ENCODE peak calls at places on chromosome 9, in ten cellular contexts. Q is aorta; N is ovary; C is sigmoid colon; E is neural progenitor cell; Z is psoas muscle; S is left lung; O is CD4-positive, CD25-positive, alpha-beta regulatory T cell; H is fibroblast of lung; Y is upper lobe of right lung. W is an unnamed sample. For H3K9me3, the result is how much of the 10 kb centered on the place peaks cover.

GRCh38 chr9:120856700-120857099 is 14.0 kb upstream of the PSMD5 start:
- DNase-seq in C (no peak), Y (no peak), O (no peak), S (peak), Q (no peak), N (no peak), H (no peak), Z (no peak), E (no peak), W (peak)

GRCh38 chr9:642014-642413 is 199.5 kb upstream of the DMRT1 start:
- DNase-seq in Z (no peak), C (no peak), H (no peak), E (peak), Y (no peak), O (no peak), Q (no peak), N (no peak), S (no peak), W (no peak)

GRCh38 chr9:125343518-125344284 is 82.1 kb downstream of the GAPVD1 start:
- DNase-seq in Z (no peak), N (no peak), S (no peak), O (no peak), E (peak), H (peak), C (no peak), Q (no peak), Y (no peak), W (no peak)

GRCh38 chr9:37676411-37676830 is 25.7 kb downstream of the FRMPD1 start:
- DNase-seq in S (no peak), H (no peak), E (peak), Y (no peak), O (no peak), Z (peak), C (no peak), Q (no peak), N (no peak), W (no peak)

GRCh38 chr9:80881946-80882345 is 807.4 kb downstream of the TLE1 start:
- DNase-seq in O (no peak), E (peak), N (no peak), Y (no peak), S (no peak), Z (no peak), C (no peak), H (no peak), Q (no peak), W (no peak)

GRCh38 chr9:92740446-92740961 is 24.1 kb downstream of the BICD2 start:
- DNase-seq in C (no peak), N (no peak), E (no peak), O (no peak), S (peak), Z (no peak), Q (peak), H (no peak), Y (peak), W (no peak)

GRCh38 chr9:82599550-82599949 is 463.4 kb downstream of the RASEF start:
- DNase-seq in Q (no peak), H (no peak), O (no peak), S (no peak), Y (no peak), N (no peak), C (no peak), E (no peak), Z (no peak), W (no peak)

GRCh38 chr9:116349684-116350083 is 196.1 kb downstream of the PAPPA start:
- DNase-seq in E (no peak), H (no peak), N (no peak), S (no peak), O (no peak), C (no peak), Y (no peak), Q (no peak), Z (no peak), W (no peak)

GRCh38 chr9:34328500-34328982 is 527 bp downstream of the KIF24 start:
- DNase-seq in C (no peak), O (no peak), N (no peak), S (no peak), E (peak), H (no peak), Y (no peak), Z (no peak), Q (no peak), W (no peak)

DNA sequence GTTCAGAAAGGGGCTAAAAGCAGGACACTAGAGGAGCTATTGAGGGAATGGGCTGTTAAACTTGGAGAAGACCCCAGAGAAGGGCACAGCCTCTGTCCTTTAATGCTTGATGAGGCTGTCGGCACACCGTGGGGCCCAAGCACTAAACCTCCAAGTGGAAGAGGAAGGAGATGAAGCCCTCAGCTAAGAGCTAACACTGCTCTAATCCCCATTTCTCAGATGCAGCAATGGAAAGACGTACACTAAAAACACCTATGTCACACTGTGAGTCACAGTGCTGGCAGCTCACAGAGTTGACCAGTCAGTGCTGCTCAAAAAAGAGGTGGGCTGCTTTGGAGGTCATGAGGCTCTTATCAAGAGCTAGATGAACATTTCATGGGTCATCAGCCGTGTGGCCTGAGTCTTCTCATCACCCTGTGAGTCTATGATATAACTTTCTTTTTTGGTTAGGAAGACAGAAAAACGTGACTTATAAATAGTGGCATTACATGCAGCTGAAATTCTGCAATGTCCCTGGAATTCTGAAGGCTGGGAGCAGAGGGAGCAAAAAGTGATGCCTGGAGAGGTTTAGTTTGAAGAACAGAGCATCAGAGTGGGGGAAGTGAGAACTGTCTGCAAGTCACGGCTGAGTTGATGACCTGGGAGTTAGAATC is 21.5 kb downstream of the TNFSF8 start:
- DNase-seq in E (no peak), Y (no peak), Z (no peak), N (no peak), H (peak), S (no peak), C (no peak), O (peak), Q (no peak), W (no peak)
- H3K27ac ChIP-seq in E (no peak), Y (no peak), Z (no peak), N (no peak), H (no peak), S (peak), C (no peak), O (peak), Q (no peak), W (no peak)

GRCh38 chr9:135916998-135917397 is 9.7 kb upstream of the CAMSAP1 start:
- DNase-seq in C (no peak), S (no peak), Q (no peak), E (no peak), H (no peak), O (no peak), N (no peak), Z (no peak), Y (no peak), W (no peak)
- H3K9me3 ChIP-seq in C (under half), S (under half), Q (under half), E (under half), H (under half), O (under half), N (under half), Z (under half), Y (under half), W (under half)

GRCh38 chr9:17332129-17332528 is 197.3 kb downstream of the CNTLN start:
- DNase-seq in Y (no peak), E (no peak), O (no peak), Q (no peak), Z (no peak), C (no peak), N (no peak), H (no peak), S (no peak), W (no peak)
- H3K27ac ChIP-seq in Y (no peak), E (no peak), O (no peak), Q (no peak), Z (no peak), C (no peak), N (no peak), H (no peak), S (no peak), W (no peak)

GRCh38 chr9:6793203-6793602 is 35.4 kb downstream of the KDM4C start:
- DNase-seq in E (no peak), H (no peak), Q (no peak), O (no peak), Z (no peak), Y (no peak), N (no peak), C (no peak), S (no peak), W (no peak)

GRCh38 chr9:6794936-6795335 is 37.2 kb downstream of the KDM4C start:
- DNase-seq in O (no peak), Q (no peak), H (no peak), Z (no peak), C (peak), N (no peak), S (no peak), Y (no peak), E (no peak), W (no peak)
- H3K9me3 ChIP-seq in O (under half), Q (under half), H (under half), Z (under half), C (under half), N (under half), S (under half), Y (under half), E (under half), W (under half)

GRCh38 chr9:96069821-96070220 is 194.3 kb downstream of the ERCC6L2 start:
- DNase-seq in Y (no peak), Z (no peak), E (no peak), C (no peak), H (no peak), S (no peak), Q (no peak), N (no peak), O (no peak), W (no peak)

GRCh38 chr9:96068511-96068910 is 193.0 kb downstream of the ERCC6L2 start:
- DNase-seq in Y (no peak), Q (no peak), E (no peak), H (no peak), S (no peak), N (peak), C (no peak), Z (no peak), O (no peak), W (no peak)

GRCh38 chr9:96067004-96067403 is 191.5 kb downstream of the ERCC6L2 start:
- DNase-seq in Z (no peak), E (no peak), C (no peak), O (no peak), Y (no peak), S (no peak), Q (no peak), H (no peak), N (no peak), W (no peak)

GRCh38 chr9:96065482-96066251 is 190.2 kb downstream of the ERCC6L2 start:
- DNase-seq in S (no peak), E (no peak), H (no peak), O (no peak), N (no peak), Y (no peak), Z (no peak), Q (no peak), C (no peak), W (no peak)

GRCh38 chr9:96067551-96068076 is 192.1 kb downstream of the ERCC6L2 start:
- DNase-seq in E (no peak), O (no peak), S (no peak), N (no peak), Q (no peak), H (no peak), Y (no peak), Z (no peak), C (no peak), W (no peak)
- H3K27ac ChIP-seq in E (no peak), O (no peak), S (no peak), N (no peak), Q (no peak), H (no peak), Y (no peak), Z (no peak), C (no peak), W (no peak)

DNA sequence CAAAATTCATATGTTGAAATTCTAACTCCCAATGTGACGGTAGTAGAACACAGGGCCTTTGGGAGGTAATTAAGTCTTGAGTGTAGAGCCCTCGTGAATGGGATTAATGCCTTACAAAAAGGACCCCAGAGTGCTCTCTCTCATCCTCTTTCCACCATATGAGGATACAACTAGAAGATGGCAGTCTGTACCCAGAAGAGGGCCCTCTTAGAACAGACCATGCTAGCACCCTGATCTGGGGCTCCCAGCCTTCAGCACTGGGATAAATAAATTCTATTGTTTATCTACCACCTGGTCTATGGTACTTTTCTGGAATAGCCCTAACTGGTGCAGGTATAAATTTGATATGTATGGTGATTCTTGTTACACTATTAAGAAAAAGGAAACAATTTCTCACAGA is 332.3 kb downstream of the BRINP1 start:
- DNase-seq in S (no peak), Z (no peak), N (no peak), O (no peak), C (no peak), H (no peak), Q (no peak), E (peak), Y (no peak), W (no peak)
- H3K9me3 ChIP-seq in S (under half), Z (under half), N (under half), O (under half), C (under half), H (under half), Q (under half), E (under half), Y (under half), W (under half)

DNA sequence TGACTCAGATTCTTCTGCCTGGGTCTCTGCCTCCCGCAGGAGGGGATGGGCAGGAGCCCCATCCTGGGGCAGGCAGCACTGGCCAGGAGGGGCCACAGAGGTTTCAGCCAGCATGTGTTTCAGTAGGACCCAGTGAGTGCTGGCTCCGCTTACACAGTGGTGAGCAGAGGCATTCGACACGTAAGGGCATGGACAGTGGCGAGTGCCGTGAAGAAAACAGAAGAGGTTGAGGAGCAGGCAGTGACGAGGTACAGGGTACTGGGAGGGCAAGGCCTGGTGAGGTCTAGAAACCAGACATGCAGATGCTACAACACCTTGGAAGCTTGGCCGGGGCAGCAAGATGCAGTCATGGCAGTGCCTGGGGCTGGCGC is 41.5 kb downstream of the CACNA1B start:
- DNase-seq in E (no peak), Q (no peak), O (no peak), Z (no peak), C (no peak), H (no peak), N (no peak), S (no peak), Y (no peak), W (no peak)
- H3K27ac ChIP-seq in E (no peak), Q (no peak), O (no peak), Z (no peak), C (no peak), H (no peak), N (no peak), S (no peak), Y (no peak), W (no peak)

GRCh38 chr9:118583414-118583813 is 785.8 kb downstream of the BRINP1 start:
- DNase-seq in C (no peak), S (no peak), Y (no peak), E (no peak), H (no peak), O (no peak), N (no peak), Z (no peak), Q (no peak), W (no peak)
- H3K9me3 ChIP-seq in C (under half), S (under half), Y (under half), E (under half), H (under half), O (under half), N (under half), Z (under half), Q (under half), W (under half)

GRCh38 chr9:134396258-134396742 is 70.0 kb downstream of the RXRA start:
- DNase-seq in Y (no peak), N (no peak), Z (no peak), S (peak), C (no peak), O (peak), H (no peak), Q (no peak), E (no peak), W (peak)
- H3K27ac ChIP-seq in Y (peak), N (no peak), Z (peak), S (peak), C (no peak), O (peak), H (no peak), Q (no peak), E (no peak), W (peak)

GRCh38 chr9:96777539-96777864 is 385 bp downstream of the ZNF510 start:
- DNase-seq in S (no peak), Z (no peak), H (no peak), C (no peak), O (no peak), N (no peak), E (no peak), Q (no peak), Y (no peak), W (no peak)
- H3K9me3 ChIP-seq in S (under half), Z (under half), H (under half), C (under half), O (under half), N (under half), E (under half), Q (under half), Y (under half), W (under half)

W was measured in lower lobe of right lung.